ENCODE peak calls at places on chromosomes 5 and 9, in four cellular contexts. M is hepatocyte, C is HepG2, T is AG04450. S is an unnamed sample.

GRCh38 chr9:32581512-32582143 is 8.7 kb upstream of the NDUFB6 start:
- DNase-seq in M (peak), T (peak), C (peak), S (peak)

GRCh38 chr5:116562669-116563068 is 12.0 kb downstream of the SEMA6A start:
- DNase-seq in C (no peak), M (no peak), T (no peak), S (no peak)

GRCh38 chr5:108380531-108381021 is 1.3 kb downstream of the FBXL17 start:
- DNase-seq in T (no peak), C (peak), M (peak), S (peak)

GRCh38 chr5:37860206-37860605 is 20.4 kb upstream of the GDNF start:
- DNase-seq in C (no peak), M (no peak), T (no peak), S (no peak)

GRCh38 chr9:109478204-109478563 is 19.9 kb downstream of the PTPN3 start:
- DNase-seq in C (no peak), T (no peak), M (no peak), S (no peak)

GRCh38 chr9:107222020-107222522 is 61.0 kb upstream of the RAD23B start:
- DNase-seq in T (no peak), M (peak), C (peak), S (peak)

GRCh38 chr5:128426090-128426534 is 111.9 kb downstream of the FBN2 start:
- DNase-seq in M (no peak), C (no peak), T (no peak), S (no peak)

GRCh38 chr9:126521551-126521950 is 92.2 kb upstream of the LMX1B start:
- DNase-seq in M (no peak), T (no peak), C (no peak), S (no peak)

GRCh38 chr5:35229076-35230042 is 928 bp downstream of the PRLR start:
- DNase-seq in C (peak), M (peak), T (no peak), S (no peak)

GRCh38 chr5:8102714-8103113 is 233.8 kb downstream of the MTRR start:
- DNase-seq in M (no peak), C (no peak), T (no peak), S (no peak)

GRCh38 chr9:129783516-129784361 is 19.2 kb upstream of the TOR1B start:
- DNase-seq in T (peak), M (peak), C (peak), S (peak)

GRCh38 chr5:154430466-154430865 is 15.3 kb upstream of the SAP30L start:
- DNase-seq in M (no peak), C (no peak), T (no peak), S (no peak)
- H3K27ac ChIP-seq in M (no peak), C (no peak), T (no peak), S (no peak)

GRCh38 chr9:84778537-84778936 is 109.0 kb downstream of the NTRK2 start:
- DNase-seq in M (no peak), C (no peak), T (no peak), S (no peak)
- H3K27ac ChIP-seq in M (no peak), C (no peak), T (no peak), S (no peak)

GRCh38 chr9:29775491-29775890 is 2202.2 kb upstream of the C9orf72 start:
- DNase-seq in T (no peak), M (no peak), C (no peak), S (no peak)
- H3K27ac ChIP-seq in T (no peak), M (no peak), C (no peak), S (no peak)

DNA sequence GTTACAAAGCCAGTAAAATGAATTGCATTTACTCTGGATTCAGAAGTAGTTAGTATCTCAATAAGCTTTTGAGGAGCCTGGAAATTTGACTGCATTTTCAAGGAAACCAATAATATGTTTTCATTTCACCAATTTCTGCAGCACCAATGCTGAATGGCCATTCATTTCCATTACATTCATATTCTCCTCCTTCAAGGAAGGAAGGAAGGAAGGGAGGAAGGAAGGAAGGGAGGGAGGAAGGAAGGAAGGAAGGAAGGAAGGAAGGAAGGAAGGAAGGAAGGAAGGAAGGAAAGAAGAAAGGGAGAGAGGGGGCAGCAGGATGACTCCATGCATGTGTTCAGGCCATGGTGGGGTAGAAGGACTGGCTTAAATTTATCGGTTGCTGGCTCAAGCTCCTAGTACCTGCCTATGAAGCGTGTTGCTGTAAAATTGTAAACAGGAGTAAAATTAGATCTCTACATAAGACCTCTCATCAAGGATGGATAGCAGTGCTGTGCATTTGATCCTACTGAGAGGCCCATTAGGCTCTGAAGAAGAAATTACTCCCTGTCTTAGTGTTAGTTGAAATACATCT is 498.8 kb upstream of the TNC start:
- DNase-seq in M (no peak), T (no peak), C (no peak), S (no peak)
- H3K27ac ChIP-seq in M (no peak), T (peak), C (no peak), S (no peak)

GRCh38 chr5:56507348-56507930 is 274.3 kb upstream of the ANKRD55 start:
- DNase-seq in C (peak), T (no peak), M (peak), S (no peak)
- H3K27ac ChIP-seq in C (no peak), T (no peak), M (peak), S (no peak)

GRCh38 chr5:135242021-135242480 is 157.0 kb downstream of the MACROH2A1 start:
- DNase-seq in T (no peak), M (no peak), C (no peak), S (no peak)
- H3K27ac ChIP-seq in T (no peak), M (no peak), C (no peak), S (no peak)

S was measured in Karpas-422.